ENCODE peak calls at places on chromosomes 7 and 10, in seven cellular contexts. One of them, this sample, is unnamed.

GRCh38 chr7:47817922-47818321 is 130.3 kb downstream of the PKD1L1 start:
- DNase-seq in ELR: no peak
- DNase-seq in GM23248: no peak
- DNase-seq in naive thymus-derived CD8-positive, alpha-beta T cell: no peak
- DNase-seq in activated naive CD4-positive, alpha-beta T cell: no peak
- DNase-seq in SK-N-MC: no peak
- DNase-seq in aorta: no peak
- DNase-seq in this sample: no peak

GRCh38 chr7:55509322-55509721 is 63.0 kb downstream of the VOPP1 start:
- DNase-seq in aorta: no peak
- DNase-seq in SK-N-MC: no peak
- DNase-seq in GM23248: peak
- DNase-seq in ELR: peak
- DNase-seq in naive thymus-derived CD8-positive, alpha-beta T cell: no peak
- DNase-seq in activated naive CD4-positive, alpha-beta T cell: no peak
- DNase-seq in this sample: no peak

GRCh38 chr10:78010278-78010677 is 19.0 kb downstream of the POLR3A start:
- DNase-seq in SK-N-MC: no peak
- DNase-seq in naive thymus-derived CD8-positive, alpha-beta T cell: no peak
- DNase-seq in GM23248: no peak
- DNase-seq in aorta: no peak
- DNase-seq in ELR: no peak
- DNase-seq in activated naive CD4-positive, alpha-beta T cell: no peak
- DNase-seq in this sample: no peak

GRCh38 chr7:108138911-108139310 is 8.8 kb upstream of the LAMB4 start:
- DNase-seq in aorta: no peak
- DNase-seq in activated naive CD4-positive, alpha-beta T cell: no peak
- DNase-seq in GM23248: no peak
- DNase-seq in naive thymus-derived CD8-positive, alpha-beta T cell: no peak
- DNase-seq in SK-N-MC: no peak
- DNase-seq in ELR: no peak
- DNase-seq in this sample: no peak

GRCh38 chr7:107528461-107528860 is 35.3 kb downstream of the COG5 start:
- DNase-seq in naive thymus-derived CD8-positive, alpha-beta T cell: no peak
- DNase-seq in aorta: no peak
- DNase-seq in activated naive CD4-positive, alpha-beta T cell: no peak
- DNase-seq in ELR: peak
- DNase-seq in SK-N-MC: no peak
- DNase-seq in GM23248: peak
- DNase-seq in this sample: no peak

GRCh38 chr10:72243822-72244437 is 27.9 kb upstream of the ASCC1 start:
- DNase-seq in SK-N-MC: no peak
- DNase-seq in ELR: peak
- DNase-seq in GM23248: peak
- DNase-seq in activated naive CD4-positive, alpha-beta T cell: no peak
- DNase-seq in naive thymus-derived CD8-positive, alpha-beta T cell: no peak
- DNase-seq in aorta: no peak
- DNase-seq in this sample: peak

GRCh38 chr7:91293840-91294239 is 29.6 kb downstream of the FZD1 start:
- DNase-seq in aorta: no peak
- DNase-seq in ELR: no peak
- DNase-seq in activated naive CD4-positive, alpha-beta T cell: no peak
- DNase-seq in naive thymus-derived CD8-positive, alpha-beta T cell: no peak
- DNase-seq in SK-N-MC: no peak
- DNase-seq in GM23248: no peak
- DNase-seq in this sample: no peak

GRCh38 chr7:126079581-126079980 is 1150.0 kb upstream of the POT1 start:
- DNase-seq in GM23248: no peak
- DNase-seq in activated naive CD4-positive, alpha-beta T cell: no peak
- DNase-seq in SK-N-MC: peak
- DNase-seq in naive thymus-derived CD8-positive, alpha-beta T cell: no peak
- DNase-seq in aorta: no peak
- DNase-seq in ELR: no peak
- DNase-seq in this sample: no peak

GRCh38 chr7:108045154-108045553 is 42.2 kb upstream of the LAMB1 start:
- DNase-seq in GM23248: no peak
- DNase-seq in naive thymus-derived CD8-positive, alpha-beta T cell: no peak
- DNase-seq in ELR: no peak
- DNase-seq in activated naive CD4-positive, alpha-beta T cell: no peak
- DNase-seq in SK-N-MC: no peak
- DNase-seq in aorta: no peak
- DNase-seq in this sample: no peak

GRCh38 chr10:117159390-117159789 is 21.3 kb upstream of the VAX1 start:
- DNase-seq in SK-N-MC: no peak
- DNase-seq in ELR: no peak
- DNase-seq in naive thymus-derived CD8-positive, alpha-beta T cell: no peak
- DNase-seq in aorta: no peak
- DNase-seq in activated naive CD4-positive, alpha-beta T cell: no peak
- DNase-seq in GM23248: no peak
- DNase-seq in this sample: no peak

This sample was measured in psoas muscle.